ENCODE peak calls at places on chromosomes 3 and 15, in six cellular contexts. M is neuronal stem cell, W is H9, Y is IMR-90, T is trophoblast cell, H is H1. E is an unnamed sample.

GRCh38 chr3:128973988-128974564 is 19.8 kb downstream of the CFAP92 start:
- DNase-seq in M (no peak), W (no peak), Y (no peak), T (no peak), H (no peak), E (no peak)

GRCh38 chr3:71305246-71306206 is 278.0 kb downstream of the FOXP1 start:
- DNase-seq in M (peak), W (peak), Y (peak), T (no peak), H (peak), E (peak)

GRCh38 chr3:116064646-116065045 is 380.6 kb downstream of the LSAMP start:
- DNase-seq in M (no peak), W (no peak), Y (peak), T (no peak), H (no peak), E (no peak)

GRCh38 chr3:188021041-188021440 is 132.9 kb upstream of the LPP start:
- DNase-seq in M (no peak), W (no peak), Y (peak), T (no peak), H (no peak), E (no peak)

GRCh38 chr3:99836681-99837080 is 19.0 kb downstream of the CMSS1 start:
- DNase-seq in M (no peak), W (no peak), Y (no peak), T (no peak), H (no peak), E (no peak)

GRCh38 chr15:48937886-48938285 is 25.8 kb downstream of the SHC4 start:
- DNase-seq in M (no peak), W (no peak), Y (no peak), T (peak), H (no peak), E (no peak)

GRCh38 chr15:78841307-78841706 is 30.0 kb upstream of the ADAMTS7 start:
- DNase-seq in M (no peak), W (no peak), Y (no peak), T (no peak), H (no peak), E (no peak)

GRCh38 chr3:57436195-57436761 is 107.9 kb downstream of the DNAH12 start:
- DNase-seq in M (no peak), W (no peak), Y (no peak), T (no peak), H (no peak), E (no peak)

GRCh38 chr3:150005243-150006102 is 34.8 kb upstream of the PFN2 start:
- DNase-seq in M (no peak), W (no peak), Y (peak), T (peak), H (no peak), E (peak)

GRCh38 chr15:44606740-44607139 is 56.7 kb downstream of the SPG11 start:
- DNase-seq in M (no peak), W (no peak), Y (no peak), T (no peak), H (no peak), E (no peak)

GRCh38 chr15:64837502-64837901 is 4.2 kb upstream of the PLEKHO2 start:
- DNase-seq in M (no peak), W (no peak), Y (no peak), T (no peak), H (no peak), E (no peak)

GRCh38 chr3:31321620-31322019 is 211.1 kb upstream of the STT3B start:
- DNase-seq in M (no peak), W (no peak), Y (no peak), T (no peak), H (no peak), E (no peak)

GRCh38 chr3:134357914-134358811 is 16.1 kb downstream of the AMOTL2 start:
- DNase-seq in M (peak), W (peak), Y (peak), T (peak), H (no peak), E (peak)

GRCh38 chr3:142595581-142595950 is 627 bp upstream of the PLS1 start:
- DNase-seq in M (no peak), W (no peak), Y (peak), T (peak), H (no peak), E (peak)

GRCh38 chr3:172625404-172625803 is 85.5 kb downstream of the NCEH1 start:
- DNase-seq in M (no peak), W (no peak), Y (peak), T (peak), H (no peak), E (no peak)

GRCh38 chr15:89836255-89837133 is 21.8 kb upstream of the ANPEP start:
- DNase-seq in M (no peak), W (no peak), Y (peak), T (peak), H (no peak), E (peak)
- H2BK5ac ChIP-seq in M (no peak), W (no peak), Y (peak), T (peak), H (no peak), E (no peak)

DNA sequence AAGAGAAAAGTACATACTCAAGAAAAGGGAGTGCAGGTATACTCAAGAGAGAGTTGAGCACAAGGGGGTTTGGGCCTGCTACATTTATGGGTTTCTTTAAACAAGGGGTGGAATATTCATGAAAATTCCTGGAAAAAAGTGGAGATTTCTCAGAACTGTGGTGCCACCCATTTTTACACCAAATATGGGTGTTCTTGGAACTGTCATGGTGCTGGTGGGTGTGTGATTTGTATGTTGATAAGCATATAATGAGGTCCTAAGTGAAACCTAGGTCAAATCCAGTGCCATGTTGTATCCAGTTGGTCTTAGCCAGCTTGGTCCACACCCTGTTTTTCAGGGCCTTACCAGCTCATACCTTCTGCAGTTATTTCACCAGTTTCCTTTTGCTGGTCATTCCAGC is 32.5 kb upstream of the NEO1 start:
- DNase-seq in M (no peak), W (no peak), Y (no peak), T (no peak), H (peak), E (no peak)
- H3K18ac ChIP-seq in M (no peak), W (no peak), Y (no peak), T (no peak), H (no peak), E (no peak)

GRCh38 chr3:64634461-64634860 is 53.3 kb downstream of the ADAMTS9 start:
- DNase-seq in M (no peak), W (no peak), Y (no peak), T (no peak), H (no peak), E (no peak)

GRCh38 chr3:64644483-64644882 is 43.3 kb downstream of the ADAMTS9 start:
- DNase-seq in M (no peak), W (no peak), Y (no peak), T (no peak), H (no peak), E (no peak)

GRCh38 chr3:64642327-64643151 is 45.3 kb downstream of the ADAMTS9 start:
- DNase-seq in M (peak), W (peak), Y (no peak), T (no peak), H (no peak), E (peak)

GRCh38 chr3:64639022-64639421 is 48.8 kb downstream of the ADAMTS9 start:
- DNase-seq in M (peak), W (no peak), Y (no peak), T (no peak), H (no peak), E (peak)
- H3K27ac ChIP-seq in M (peak), W (no peak), Y (no peak), T (no peak), H (no peak), E (no peak)

DNA sequence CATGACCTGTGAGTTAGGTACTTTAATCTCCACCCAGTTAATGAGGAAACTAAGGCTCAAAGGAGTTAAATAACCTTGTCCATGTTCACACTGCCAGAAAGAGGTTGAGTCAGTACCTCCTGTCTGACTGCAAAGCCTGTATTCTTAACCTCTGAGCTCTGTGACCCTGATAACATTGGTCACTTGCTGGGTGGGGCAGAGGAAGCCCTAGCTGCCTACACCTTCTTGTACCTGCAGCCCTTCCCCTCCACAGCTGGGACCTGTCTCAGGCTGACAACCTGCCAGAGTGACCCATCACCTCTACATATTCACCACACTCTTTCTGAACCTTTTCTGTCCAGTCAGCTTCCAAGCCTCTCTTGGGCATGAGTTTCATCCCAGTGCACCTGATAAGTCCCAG is 106.1 kb upstream of the HES1 start:
- DNase-seq in M (no peak), W (no peak), Y (no peak), T (no peak), H (no peak), E (no peak)
- H2BK5ac ChIP-seq in M (no peak), W (no peak), Y (no peak), T (no peak), H (no peak), E (no peak)

GRCh38 chr15:74175271-74176191 is 2.0 kb downstream of the ISLR start:
- DNase-seq in M (no peak), W (peak), Y (no peak), T (no peak), H (no peak), E (no peak)

GRCh38 chr15:74178326-74179100 is 5.0 kb downstream of the ISLR start:
- DNase-seq in M (no peak), W (no peak), Y (no peak), T (no peak), H (no peak), E (no peak)

GRCh38 chr15:74174216-74174965 is 881 bp downstream of the ISLR start:
- DNase-seq in M (no peak), W (peak), Y (no peak), T (no peak), H (no peak), E (no peak)

GRCh38 chr15:74174966-74175270 is 1.4 kb downstream of the ISLR start:
- DNase-seq in M (no peak), W (peak), Y (no peak), T (no peak), H (no peak), E (no peak)

GRCh38 chr15:74176262-74177208 is 3.0 kb downstream of the ISLR start:
- DNase-seq in M (no peak), W (peak), Y (no peak), T (no peak), H (no peak), E (peak)
- H3K18ac ChIP-seq in M (peak), W (no peak), Y (no peak), T (no peak), H (no peak), E (no peak)

GRCh38 chr15:101698314-101698713 is 26.0 kb downstream of the TARS3 start:
- DNase-seq in M (no peak), W (no peak), Y (peak), T (peak), H (no peak), E (no peak)

GRCh38 chr15:101689901-101690300 is 34.4 kb downstream of the TARS3 start:
- DNase-seq in M (no peak), W (no peak), Y (peak), T (no peak), H (no peak), E (peak)

GRCh38 chr15:101697488-101697887 is 26.8 kb downstream of the TARS3 start:
- DNase-seq in M (no peak), W (no peak), Y (no peak), T (no peak), H (no peak), E (no peak)

GRCh38 chr15:101692799-101693198 is 31.5 kb downstream of the TARS3 start:
- DNase-seq in M (no peak), W (no peak), Y (no peak), T (no peak), H (no peak), E (no peak)

GRCh38 chr15:101694261-101694660 is 30.0 kb downstream of the TARS3 start:
- DNase-seq in M (no peak), W (peak), Y (no peak), T (no peak), H (no peak), E (peak)
- H3K27ac ChIP-seq in M (no peak), W (no peak), Y (no peak), T (no peak), H (no peak), E (no peak)

GRCh38 chr15:61028427-61028826 is 200.7 kb downstream of the RORA start:
- DNase-seq in M (no peak), W (no peak), Y (no peak), T (no peak), H (no peak), E (peak)

GRCh38 chr15:61033319-61033718 is 195.8 kb downstream of the RORA start:
- DNase-seq in M (no peak), W (no peak), Y (no peak), T (no peak), H (no peak), E (peak)

GRCh38 chr15:61032600-61033286 is 196.4 kb downstream of the RORA start:
- DNase-seq in M (no peak), W (no peak), Y (no peak), T (no peak), H (no peak), E (no peak)

GRCh38 chr15:61033938-61034792 is 194.9 kb downstream of the RORA start:
- DNase-seq in M (no peak), W (no peak), Y (peak), T (no peak), H (no peak), E (no peak)

DNA sequence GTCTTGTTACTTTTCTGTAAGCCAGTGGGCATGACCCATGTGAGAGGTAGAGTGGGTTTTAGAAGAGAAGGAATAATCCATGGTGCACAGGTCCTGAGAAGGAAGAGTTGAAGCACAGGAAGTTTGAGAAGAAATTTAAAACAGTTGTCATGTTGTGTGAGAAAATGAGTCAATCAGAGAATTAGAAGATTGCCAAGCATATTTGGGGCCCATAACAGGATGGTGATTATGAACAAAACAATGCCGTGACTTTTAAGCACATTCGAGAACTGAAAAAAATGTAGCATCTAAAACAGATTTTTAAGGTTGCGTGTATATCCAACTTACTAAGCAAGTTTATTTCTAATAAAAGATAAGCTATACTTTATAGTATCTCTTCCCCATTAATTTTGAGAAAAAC is 198.7 kb downstream of the RORA start:
- DNase-seq in M (no peak), W (no peak), Y (peak), T (no peak), H (no peak), E (no peak)
- H2BK5ac ChIP-seq in M (no peak), W (no peak), Y (no peak), T (no peak), H (no peak), E (no peak)

DNA sequence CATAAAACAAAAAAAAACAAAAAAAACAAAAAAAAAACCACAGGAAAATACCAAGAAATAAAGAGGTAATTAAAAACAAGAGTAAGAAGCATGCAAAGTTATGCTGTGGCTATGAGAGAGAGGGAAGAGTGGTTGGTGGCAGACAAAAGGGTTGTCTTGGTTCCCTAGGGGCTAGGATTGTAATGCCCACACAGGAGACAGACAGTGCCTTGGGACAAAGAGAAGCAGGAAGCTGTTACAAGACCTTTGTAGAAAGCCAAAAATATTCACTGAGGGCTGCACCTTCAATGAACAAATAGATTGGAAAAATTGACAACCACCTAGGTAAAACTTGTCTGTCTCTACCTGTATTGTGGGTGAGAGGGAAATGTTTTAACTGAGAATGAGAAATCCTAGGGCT is 44.9 kb upstream of the PRICKLE2 start:
- DNase-seq in M (no peak), W (no peak), Y (no peak), T (no peak), H (no peak), E (no peak)
- H3K18ac ChIP-seq in M (no peak), W (no peak), Y (peak), T (no peak), H (no peak), E (no peak)

GRCh38 chr15:39133201-39133600 is 447.7 kb upstream of the THBS1 start:
- DNase-seq in M (no peak), W (no peak), Y (peak), T (peak), H (no peak), E (no peak)
- H3K27ac ChIP-seq in M (no peak), W (no peak), Y (peak), T (peak), H (no peak), E (no peak)

GRCh38 chr15:40096094-40096876 is 12.4 kb downstream of the BMF start:
- DNase-seq in M (no peak), W (no peak), Y (no peak), T (no peak), H (no peak), E (no peak)

GRCh38 chr15:40095381-40096093 is 13.1 kb downstream of the BMF start:
- DNase-seq in M (no peak), W (no peak), Y (no peak), T (no peak), H (no peak), E (no peak)

GRCh38 chr15:40098489-40099261 is 10.0 kb downstream of the BMF start:
- DNase-seq in M (no peak), W (peak), Y (peak), T (peak), H (no peak), E (peak)

GRCh38 chr15:40097968-40098476 is 10.7 kb downstream of the BMF start:
- DNase-seq in M (no peak), W (no peak), Y (no peak), T (no peak), H (no peak), E (no peak)

GRCh38 chr15:40097096-40097967 is 11.3 kb downstream of the BMF start:
- DNase-seq in M (no peak), W (no peak), Y (no peak), T (no peak), H (no peak), E (no peak)
- H2BK5ac ChIP-seq in M (no peak), W (no peak), Y (peak), T (peak), H (peak), E (peak)

E was measured in mesendoderm.